ENCODE peak calls at places on chromosomes 1 and 21, in ten cellular contexts. One of them, this sample, is unnamed.

GRCh38 chr1:35894183-35894582 is 11.2 kb downstream of the AGO1 start:
- DNase-seq in Peyer's patch: no peak
- DNase-seq in left kidney: no peak
- DNase-seq in NCI-H1092: no peak
- DNase-seq in heart left ventricle: no peak
- DNase-seq in activated CD4-positive, alpha-beta T cell treated with anti-CD3 and anti-CD28 coated beads, Interleukin-2, amount 50 U/mL, for 24 hours: no peak
- DNase-seq in tibial artery: no peak
- DNase-seq in dermis blood vessel endothelial cell: no peak
- DNase-seq in activated naive CD8-positive, alpha-beta T cell treated with anti-CD3 and anti-CD28 coated beads, Interleukin-2, amount 50 U/mL, for 24 hours: peak; percentile 13
- DNase-seq in stimulated activated CD4-positive, alpha-beta T cell treated with anti-CD3 and anti-CD28 coated beads, Interleukin-1b, Interleukin-23, amount 100 ng/mL, for 4 hours: no peak
- DNase-seq in this sample: no peak

GRCh38 chr1:46086581-46086980 is 45.8 kb downstream of the PIK3R3 start:
- DNase-seq in Peyer's patch: no peak
- DNase-seq in left kidney: no peak
- DNase-seq in NCI-H1092: no peak
- DNase-seq in heart left ventricle: no peak
- DNase-seq in activated CD4-positive, alpha-beta T cell treated with anti-CD3 and anti-CD28 coated beads, Interleukin-2, amount 50 U/mL, for 24 hours: no peak
- DNase-seq in tibial artery: no peak
- DNase-seq in dermis blood vessel endothelial cell: peak; percentile 31
- DNase-seq in activated naive CD8-positive, alpha-beta T cell treated with anti-CD3 and anti-CD28 coated beads, Interleukin-2, amount 50 U/mL, for 24 hours: no peak
- DNase-seq in stimulated activated CD4-positive, alpha-beta T cell treated with anti-CD3 and anti-CD28 coated beads, Interleukin-1b, Interleukin-23, amount 100 ng/mL, for 4 hours: no peak
- DNase-seq in this sample: no peak

GRCh38 chr1:90783181-90783580 is 66.1 kb upstream of the BARHL2 start:
- DNase-seq in Peyer's patch: no peak
- DNase-seq in left kidney: no peak
- DNase-seq in NCI-H1092: no peak
- DNase-seq in heart left ventricle: no peak
- DNase-seq in activated CD4-positive, alpha-beta T cell treated with anti-CD3 and anti-CD28 coated beads, Interleukin-2, amount 50 U/mL, for 24 hours: no peak
- DNase-seq in tibial artery: no peak
- DNase-seq in dermis blood vessel endothelial cell: no peak
- DNase-seq in activated naive CD8-positive, alpha-beta T cell treated with anti-CD3 and anti-CD28 coated beads, Interleukin-2, amount 50 U/mL, for 24 hours: no peak
- DNase-seq in stimulated activated CD4-positive, alpha-beta T cell treated with anti-CD3 and anti-CD28 coated beads, Interleukin-1b, Interleukin-23, amount 100 ng/mL, for 4 hours: no peak
- DNase-seq in this sample: no peak

GRCh38 chr1:155011437-155011907 is 8.9 kb downstream of the ZBTB7B start:
- DNase-seq in Peyer's patch: peak; percentile 55
- DNase-seq in left kidney: no peak
- DNase-seq in NCI-H1092: no peak
- DNase-seq in heart left ventricle: no peak
- DNase-seq in activated CD4-positive, alpha-beta T cell treated with anti-CD3 and anti-CD28 coated beads, Interleukin-2, amount 50 U/mL, for 24 hours: no peak
- DNase-seq in tibial artery: no peak
- DNase-seq in dermis blood vessel endothelial cell: no peak
- DNase-seq in activated naive CD8-positive, alpha-beta T cell treated with anti-CD3 and anti-CD28 coated beads, Interleukin-2, amount 50 U/mL, for 24 hours: no peak
- DNase-seq in stimulated activated CD4-positive, alpha-beta T cell treated with anti-CD3 and anti-CD28 coated beads, Interleukin-1b, Interleukin-23, amount 100 ng/mL, for 4 hours: no peak
- DNase-seq in this sample: no peak

GRCh38 chr1:59116920-59117542 is 179.9 kb upstream of the FGGY start:
- DNase-seq in Peyer's patch: no peak
- DNase-seq in left kidney: no peak
- DNase-seq in NCI-H1092: no peak
- DNase-seq in heart left ventricle: no peak
- DNase-seq in activated CD4-positive, alpha-beta T cell treated with anti-CD3 and anti-CD28 coated beads, Interleukin-2, amount 50 U/mL, for 24 hours: no peak
- DNase-seq in tibial artery: no peak
- DNase-seq in dermis blood vessel endothelial cell: peak; percentile 51
- DNase-seq in activated naive CD8-positive, alpha-beta T cell treated with anti-CD3 and anti-CD28 coated beads, Interleukin-2, amount 50 U/mL, for 24 hours: peak; percentile 22
- DNase-seq in stimulated activated CD4-positive, alpha-beta T cell treated with anti-CD3 and anti-CD28 coated beads, Interleukin-1b, Interleukin-23, amount 100 ng/mL, for 4 hours: no peak
- DNase-seq in this sample: no peak

GRCh38 chr1:78225153-78225552 is 179.4 kb downstream of the GIPC2 start:
- DNase-seq in Peyer's patch: no peak
- DNase-seq in left kidney: no peak
- DNase-seq in NCI-H1092: no peak
- DNase-seq in heart left ventricle: no peak
- DNase-seq in activated CD4-positive, alpha-beta T cell treated with anti-CD3 and anti-CD28 coated beads, Interleukin-2, amount 50 U/mL, for 24 hours: no peak
- DNase-seq in tibial artery: no peak
- DNase-seq in dermis blood vessel endothelial cell: no peak
- DNase-seq in activated naive CD8-positive, alpha-beta T cell treated with anti-CD3 and anti-CD28 coated beads, Interleukin-2, amount 50 U/mL, for 24 hours: no peak
- DNase-seq in stimulated activated CD4-positive, alpha-beta T cell treated with anti-CD3 and anti-CD28 coated beads, Interleukin-1b, Interleukin-23, amount 100 ng/mL, for 4 hours: no peak
- DNase-seq in this sample: no peak

GRCh38 chr1:228156518-228156875 is 6.8 kb downstream of the GJC2 start:
- DNase-seq in Peyer's patch: peak; percentile 45
- DNase-seq in left kidney: no peak
- DNase-seq in NCI-H1092: no peak
- DNase-seq in heart left ventricle: peak; percentile 47
- DNase-seq in activated CD4-positive, alpha-beta T cell treated with anti-CD3 and anti-CD28 coated beads, Interleukin-2, amount 50 U/mL, for 24 hours: no peak
- DNase-seq in tibial artery: peak; percentile 58
- DNase-seq in dermis blood vessel endothelial cell: no peak
- DNase-seq in activated naive CD8-positive, alpha-beta T cell treated with anti-CD3 and anti-CD28 coated beads, Interleukin-2, amount 50 U/mL, for 24 hours: no peak
- DNase-seq in stimulated activated CD4-positive, alpha-beta T cell treated with anti-CD3 and anti-CD28 coated beads, Interleukin-1b, Interleukin-23, amount 100 ng/mL, for 4 hours: no peak
- DNase-seq in this sample: no peak

GRCh38 chr1:100927276-100927675 is 31.4 kb downstream of the SLC30A7 start:
- DNase-seq in Peyer's patch: no peak
- DNase-seq in left kidney: no peak
- DNase-seq in NCI-H1092: no peak
- DNase-seq in heart left ventricle: no peak
- DNase-seq in activated CD4-positive, alpha-beta T cell treated with anti-CD3 and anti-CD28 coated beads, Interleukin-2, amount 50 U/mL, for 24 hours: no peak
- DNase-seq in tibial artery: no peak
- DNase-seq in dermis blood vessel endothelial cell: no peak
- DNase-seq in activated naive CD8-positive, alpha-beta T cell treated with anti-CD3 and anti-CD28 coated beads, Interleukin-2, amount 50 U/mL, for 24 hours: peak; percentile 22
- DNase-seq in stimulated activated CD4-positive, alpha-beta T cell treated with anti-CD3 and anti-CD28 coated beads, Interleukin-1b, Interleukin-23, amount 100 ng/mL, for 4 hours: no peak
- DNase-seq in this sample: no peak

GRCh38 chr1:26771285-26771642 is 16.5 kb upstream of the PIGV start:
- DNase-seq in Peyer's patch: no peak
- DNase-seq in left kidney: no peak
- DNase-seq in NCI-H1092: no peak
- DNase-seq in heart left ventricle: no peak
- DNase-seq in activated CD4-positive, alpha-beta T cell treated with anti-CD3 and anti-CD28 coated beads, Interleukin-2, amount 50 U/mL, for 24 hours: no peak
- DNase-seq in tibial artery: no peak
- DNase-seq in dermis blood vessel endothelial cell: peak; percentile 73
- DNase-seq in activated naive CD8-positive, alpha-beta T cell treated with anti-CD3 and anti-CD28 coated beads, Interleukin-2, amount 50 U/mL, for 24 hours: no peak
- DNase-seq in stimulated activated CD4-positive, alpha-beta T cell treated with anti-CD3 and anti-CD28 coated beads, Interleukin-1b, Interleukin-23, amount 100 ng/mL, for 4 hours: no peak
- DNase-seq in this sample: no peak

GRCh38 chr1:21237386-21238088 is 52.7 kb downstream of the ECE1 start:
- DNase-seq in Peyer's patch: no peak
- DNase-seq in left kidney: no peak
- DNase-seq in NCI-H1092: no peak
- DNase-seq in heart left ventricle: no peak
- DNase-seq in activated CD4-positive, alpha-beta T cell treated with anti-CD3 and anti-CD28 coated beads, Interleukin-2, amount 50 U/mL, for 24 hours: no peak
- DNase-seq in tibial artery: no peak
- DNase-seq in dermis blood vessel endothelial cell: no peak
- DNase-seq in activated naive CD8-positive, alpha-beta T cell treated with anti-CD3 and anti-CD28 coated beads, Interleukin-2, amount 50 U/mL, for 24 hours: no peak
- DNase-seq in stimulated activated CD4-positive, alpha-beta T cell treated with anti-CD3 and anti-CD28 coated beads, Interleukin-1b, Interleukin-23, amount 100 ng/mL, for 4 hours: no peak
- DNase-seq in this sample: no peak

GRCh38 chr1:58886611-58887010 is 102.8 kb upstream of the JUN start:
- DNase-seq in Peyer's patch: no peak
- DNase-seq in left kidney: no peak
- DNase-seq in NCI-H1092: no peak
- DNase-seq in heart left ventricle: no peak
- DNase-seq in activated CD4-positive, alpha-beta T cell treated with anti-CD3 and anti-CD28 coated beads, Interleukin-2, amount 50 U/mL, for 24 hours: no peak
- DNase-seq in tibial artery: peak; percentile 91
- DNase-seq in dermis blood vessel endothelial cell: no peak
- DNase-seq in activated naive CD8-positive, alpha-beta T cell treated with anti-CD3 and anti-CD28 coated beads, Interleukin-2, amount 50 U/mL, for 24 hours: no peak
- DNase-seq in stimulated activated CD4-positive, alpha-beta T cell treated with anti-CD3 and anti-CD28 coated beads, Interleukin-1b, Interleukin-23, amount 100 ng/mL, for 4 hours: no peak
- DNase-seq in this sample: no peak

GRCh38 chr1:114081145-114082046 is 72.3 kb downstream of the SYT6 start:
- DNase-seq in Peyer's patch: no peak
- DNase-seq in left kidney: peak; percentile 18
- DNase-seq in NCI-H1092: no peak
- DNase-seq in heart left ventricle: no peak
- DNase-seq in activated CD4-positive, alpha-beta T cell treated with anti-CD3 and anti-CD28 coated beads, Interleukin-2, amount 50 U/mL, for 24 hours: no peak
- DNase-seq in tibial artery: peak; percentile 69
- DNase-seq in dermis blood vessel endothelial cell: no peak
- DNase-seq in activated naive CD8-positive, alpha-beta T cell treated with anti-CD3 and anti-CD28 coated beads, Interleukin-2, amount 50 U/mL, for 24 hours: no peak
- DNase-seq in stimulated activated CD4-positive, alpha-beta T cell treated with anti-CD3 and anti-CD28 coated beads, Interleukin-1b, Interleukin-23, amount 100 ng/mL, for 4 hours: no peak
- DNase-seq in this sample: no peak

GRCh38 chr1:82901118-82901517 is 1097.8 kb downstream of the TTLL7 start:
- DNase-seq in Peyer's patch: no peak
- DNase-seq in left kidney: peak; percentile 8
- DNase-seq in NCI-H1092: no peak
- DNase-seq in heart left ventricle: no peak
- DNase-seq in activated CD4-positive, alpha-beta T cell treated with anti-CD3 and anti-CD28 coated beads, Interleukin-2, amount 50 U/mL, for 24 hours: no peak
- DNase-seq in tibial artery: no peak
- DNase-seq in dermis blood vessel endothelial cell: no peak
- DNase-seq in activated naive CD8-positive, alpha-beta T cell treated with anti-CD3 and anti-CD28 coated beads, Interleukin-2, amount 50 U/mL, for 24 hours: no peak
- DNase-seq in stimulated activated CD4-positive, alpha-beta T cell treated with anti-CD3 and anti-CD28 coated beads, Interleukin-1b, Interleukin-23, amount 100 ng/mL, for 4 hours: no peak
- DNase-seq in this sample: no peak

GRCh38 chr1:38044224-38045215 is 2.1 kb downstream of the POU3F1 start:
- DNase-seq in Peyer's patch: no peak
- DNase-seq in left kidney: peak; percentile 51
- DNase-seq in NCI-H1092: no peak
- DNase-seq in heart left ventricle: no peak
- DNase-seq in activated CD4-positive, alpha-beta T cell treated with anti-CD3 and anti-CD28 coated beads, Interleukin-2, amount 50 U/mL, for 24 hours: no peak
- DNase-seq in tibial artery: no peak
- DNase-seq in dermis blood vessel endothelial cell: no peak
- DNase-seq in activated naive CD8-positive, alpha-beta T cell treated with anti-CD3 and anti-CD28 coated beads, Interleukin-2, amount 50 U/mL, for 24 hours: no peak
- DNase-seq in stimulated activated CD4-positive, alpha-beta T cell treated with anti-CD3 and anti-CD28 coated beads, Interleukin-1b, Interleukin-23, amount 100 ng/mL, for 4 hours: no peak
- DNase-seq in this sample: no peak

GRCh38 chr1:54623216-54624007 is at the start of gene FAM151A:
- DNase-seq in Peyer's patch: peak; percentile 82
- DNase-seq in left kidney: no peak
- DNase-seq in NCI-H1092: no peak
- DNase-seq in heart left ventricle: no peak
- DNase-seq in activated CD4-positive, alpha-beta T cell treated with anti-CD3 and anti-CD28 coated beads, Interleukin-2, amount 50 U/mL, for 24 hours: no peak
- DNase-seq in tibial artery: no peak
- DNase-seq in dermis blood vessel endothelial cell: no peak
- DNase-seq in activated naive CD8-positive, alpha-beta T cell treated with anti-CD3 and anti-CD28 coated beads, Interleukin-2, amount 50 U/mL, for 24 hours: no peak
- DNase-seq in stimulated activated CD4-positive, alpha-beta T cell treated with anti-CD3 and anti-CD28 coated beads, Interleukin-1b, Interleukin-23, amount 100 ng/mL, for 4 hours: no peak
- DNase-seq in this sample: no peak

GRCh38 chr1:77313491-77313890 is 31.7 kb downstream of the AK5 start:
- DNase-seq in Peyer's patch: no peak
- DNase-seq in left kidney: peak; percentile 37
- DNase-seq in NCI-H1092: no peak
- DNase-seq in heart left ventricle: no peak
- DNase-seq in activated CD4-positive, alpha-beta T cell treated with anti-CD3 and anti-CD28 coated beads, Interleukin-2, amount 50 U/mL, for 24 hours: peak; percentile 10
- DNase-seq in tibial artery: no peak
- DNase-seq in dermis blood vessel endothelial cell: peak; percentile 51
- DNase-seq in activated naive CD8-positive, alpha-beta T cell treated with anti-CD3 and anti-CD28 coated beads, Interleukin-2, amount 50 U/mL, for 24 hours: no peak
- DNase-seq in stimulated activated CD4-positive, alpha-beta T cell treated with anti-CD3 and anti-CD28 coated beads, Interleukin-1b, Interleukin-23, amount 100 ng/mL, for 4 hours: peak; percentile 1
- DNase-seq in this sample: no peak

GRCh38 chr1:27643626-27644368 is 8.8 kb upstream of the FGR start:
- DNase-seq in Peyer's patch: no peak
- DNase-seq in left kidney: peak; percentile 72
- DNase-seq in NCI-H1092: peak; percentile 40
- DNase-seq in heart left ventricle: no peak
- DNase-seq in activated CD4-positive, alpha-beta T cell treated with anti-CD3 and anti-CD28 coated beads, Interleukin-2, amount 50 U/mL, for 24 hours: peak; percentile 53
- DNase-seq in tibial artery: no peak
- DNase-seq in dermis blood vessel endothelial cell: peak; percentile 74
- DNase-seq in activated naive CD8-positive, alpha-beta T cell treated with anti-CD3 and anti-CD28 coated beads, Interleukin-2, amount 50 U/mL, for 24 hours: peak; percentile 75
- DNase-seq in stimulated activated CD4-positive, alpha-beta T cell treated with anti-CD3 and anti-CD28 coated beads, Interleukin-1b, Interleukin-23, amount 100 ng/mL, for 4 hours: peak; percentile 52
- DNase-seq in this sample: no peak

GRCh38 chr1:209797978-209798639 is 7.8 kb downstream of the IRF6 start:
- DNase-seq in Peyer's patch: no peak
- DNase-seq in left kidney: no peak
- DNase-seq in NCI-H1092: no peak
- DNase-seq in heart left ventricle: no peak
- DNase-seq in activated CD4-positive, alpha-beta T cell treated with anti-CD3 and anti-CD28 coated beads, Interleukin-2, amount 50 U/mL, for 24 hours: no peak
- DNase-seq in tibial artery: no peak
- DNase-seq in dermis blood vessel endothelial cell: no peak
- DNase-seq in activated naive CD8-positive, alpha-beta T cell treated with anti-CD3 and anti-CD28 coated beads, Interleukin-2, amount 50 U/mL, for 24 hours: no peak
- DNase-seq in stimulated activated CD4-positive, alpha-beta T cell treated with anti-CD3 and anti-CD28 coated beads, Interleukin-1b, Interleukin-23, amount 100 ng/mL, for 4 hours: no peak
- DNase-seq in this sample: no peak

GRCh38 chr1:960371-961131 is at the start of gene KLHL17:
- DNase-seq in Peyer's patch: peak; percentile 82
- DNase-seq in left kidney: peak; percentile 89
- DNase-seq in NCI-H1092: peak; percentile 17
- DNase-seq in heart left ventricle: peak; percentile 89
- DNase-seq in activated CD4-positive, alpha-beta T cell treated with anti-CD3 and anti-CD28 coated beads, Interleukin-2, amount 50 U/mL, for 24 hours: peak; percentile 74
- DNase-seq in tibial artery: peak; percentile 83
- DNase-seq in dermis blood vessel endothelial cell: peak; percentile 74
- DNase-seq in activated naive CD8-positive, alpha-beta T cell treated with anti-CD3 and anti-CD28 coated beads, Interleukin-2, amount 50 U/mL, for 24 hours: peak; percentile 89
- DNase-seq in stimulated activated CD4-positive, alpha-beta T cell treated with anti-CD3 and anti-CD28 coated beads, Interleukin-1b, Interleukin-23, amount 100 ng/mL, for 4 hours: peak; percentile 86
- DNase-seq in this sample: peak; percentile 41

GRCh38 chr21:37916795-37917142 is 512 bp upstream of the KCNJ6 start:
- DNase-seq in Peyer's patch: no peak
- DNase-seq in left kidney: peak; percentile 69
- DNase-seq in NCI-H1092: peak; percentile 23
- DNase-seq in heart left ventricle: no peak
- DNase-seq in activated CD4-positive, alpha-beta T cell treated with anti-CD3 and anti-CD28 coated beads, Interleukin-2, amount 50 U/mL, for 24 hours: no peak
- DNase-seq in tibial artery: no peak
- DNase-seq in dermis blood vessel endothelial cell: peak; percentile 16
- DNase-seq in activated naive CD8-positive, alpha-beta T cell treated with anti-CD3 and anti-CD28 coated beads, Interleukin-2, amount 50 U/mL, for 24 hours: peak; percentile 3
- DNase-seq in stimulated activated CD4-positive, alpha-beta T cell treated with anti-CD3 and anti-CD28 coated beads, Interleukin-1b, Interleukin-23, amount 100 ng/mL, for 4 hours: no peak
- DNase-seq in this sample: no peak

GRCh38 chr1:231663211-231663792 is 36.7 kb downstream of the DISC1 start:
- DNase-seq in Peyer's patch: no peak
- DNase-seq in left kidney: no peak
- DNase-seq in NCI-H1092: no peak
- DNase-seq in heart left ventricle: no peak
- DNase-seq in activated CD4-positive, alpha-beta T cell treated with anti-CD3 and anti-CD28 coated beads, Interleukin-2, amount 50 U/mL, for 24 hours: no peak
- DNase-seq in tibial artery: no peak
- DNase-seq in dermis blood vessel endothelial cell: peak; percentile 15
- DNase-seq in activated naive CD8-positive, alpha-beta T cell treated with anti-CD3 and anti-CD28 coated beads, Interleukin-2, amount 50 U/mL, for 24 hours: no peak
- DNase-seq in stimulated activated CD4-positive, alpha-beta T cell treated with anti-CD3 and anti-CD28 coated beads, Interleukin-1b, Interleukin-23, amount 100 ng/mL, for 4 hours: no peak
- DNase-seq in this sample: no peak

GRCh38 chr1:66197785-66198184 is 336.2 kb upstream of the SGIP1 start:
- DNase-seq in Peyer's patch: no peak
- DNase-seq in left kidney: peak; percentile 16
- DNase-seq in NCI-H1092: no peak
- DNase-seq in heart left ventricle: no peak
- DNase-seq in activated CD4-positive, alpha-beta T cell treated with anti-CD3 and anti-CD28 coated beads, Interleukin-2, amount 50 U/mL, for 24 hours: no peak
- DNase-seq in tibial artery: no peak
- DNase-seq in dermis blood vessel endothelial cell: no peak
- DNase-seq in activated naive CD8-positive, alpha-beta T cell treated with anti-CD3 and anti-CD28 coated beads, Interleukin-2, amount 50 U/mL, for 24 hours: no peak
- DNase-seq in stimulated activated CD4-positive, alpha-beta T cell treated with anti-CD3 and anti-CD28 coated beads, Interleukin-1b, Interleukin-23, amount 100 ng/mL, for 4 hours: no peak
- DNase-seq in this sample: no peak

GRCh38 chr1:209190591-209191241 is 392.8 kb upstream of the CAMK1G start:
- DNase-seq in Peyer's patch: no peak
- DNase-seq in left kidney: peak; percentile 86
- DNase-seq in NCI-H1092: peak; percentile 82
- DNase-seq in heart left ventricle: no peak
- DNase-seq in activated CD4-positive, alpha-beta T cell treated with anti-CD3 and anti-CD28 coated beads, Interleukin-2, amount 50 U/mL, for 24 hours: no peak
- DNase-seq in tibial artery: no peak
- DNase-seq in dermis blood vessel endothelial cell: peak; percentile 85
- DNase-seq in activated naive CD8-positive, alpha-beta T cell treated with anti-CD3 and anti-CD28 coated beads, Interleukin-2, amount 50 U/mL, for 24 hours: peak; percentile 25
- DNase-seq in stimulated activated CD4-positive, alpha-beta T cell treated with anti-CD3 and anti-CD28 coated beads, Interleukin-1b, Interleukin-23, amount 100 ng/mL, for 4 hours: no peak
- DNase-seq in this sample: no peak

GRCh38 chr1:173002891-173003582 is 47.7 kb downstream of the TNFSF18 start:
- DNase-seq in Peyer's patch: no peak
- DNase-seq in left kidney: no peak
- DNase-seq in NCI-H1092: no peak
- DNase-seq in heart left ventricle: no peak
- DNase-seq in activated CD4-positive, alpha-beta T cell treated with anti-CD3 and anti-CD28 coated beads, Interleukin-2, amount 50 U/mL, for 24 hours: no peak
- DNase-seq in tibial artery: no peak
- DNase-seq in dermis blood vessel endothelial cell: no peak
- DNase-seq in activated naive CD8-positive, alpha-beta T cell treated with anti-CD3 and anti-CD28 coated beads, Interleukin-2, amount 50 U/mL, for 24 hours: no peak
- DNase-seq in stimulated activated CD4-positive, alpha-beta T cell treated with anti-CD3 and anti-CD28 coated beads, Interleukin-1b, Interleukin-23, amount 100 ng/mL, for 4 hours: no peak
- DNase-seq in this sample: no peak

GRCh38 chr1:222618880-222619321 is 1.0 kb downstream of the MIA3 start:
- DNase-seq in Peyer's patch: no peak
- DNase-seq in left kidney: peak; percentile 63
- DNase-seq in NCI-H1092: no peak
- DNase-seq in heart left ventricle: no peak
- DNase-seq in activated CD4-positive, alpha-beta T cell treated with anti-CD3 and anti-CD28 coated beads, Interleukin-2, amount 50 U/mL, for 24 hours: no peak
- DNase-seq in tibial artery: no peak
- DNase-seq in dermis blood vessel endothelial cell: peak; percentile 52
- DNase-seq in activated naive CD8-positive, alpha-beta T cell treated with anti-CD3 and anti-CD28 coated beads, Interleukin-2, amount 50 U/mL, for 24 hours: peak; percentile 18
- DNase-seq in stimulated activated CD4-positive, alpha-beta T cell treated with anti-CD3 and anti-CD28 coated beads, Interleukin-1b, Interleukin-23, amount 100 ng/mL, for 4 hours: no peak
- DNase-seq in this sample: peak; percentile 16

GRCh38 chr1:166088572-166088955 is 78.2 kb downstream of the FAM78B start:
- DNase-seq in Peyer's patch: no peak
- DNase-seq in left kidney: no peak
- DNase-seq in NCI-H1092: no peak
- DNase-seq in heart left ventricle: no peak
- DNase-seq in activated CD4-positive, alpha-beta T cell treated with anti-CD3 and anti-CD28 coated beads, Interleukin-2, amount 50 U/mL, for 24 hours: no peak
- DNase-seq in tibial artery: no peak
- DNase-seq in dermis blood vessel endothelial cell: no peak
- DNase-seq in activated naive CD8-positive, alpha-beta T cell treated with anti-CD3 and anti-CD28 coated beads, Interleukin-2, amount 50 U/mL, for 24 hours: no peak
- DNase-seq in stimulated activated CD4-positive, alpha-beta T cell treated with anti-CD3 and anti-CD28 coated beads, Interleukin-1b, Interleukin-23, amount 100 ng/mL, for 4 hours: no peak
- DNase-seq in this sample: no peak

GRCh38 chr1:112704511-112704907 is 2.4 kb downstream of the RHOC start:
- DNase-seq in Peyer's patch: no peak
- DNase-seq in left kidney: no peak
- DNase-seq in NCI-H1092: no peak
- DNase-seq in heart left ventricle: no peak
- DNase-seq in activated CD4-positive, alpha-beta T cell treated with anti-CD3 and anti-CD28 coated beads, Interleukin-2, amount 50 U/mL, for 24 hours: no peak
- DNase-seq in tibial artery: no peak
- DNase-seq in dermis blood vessel endothelial cell: no peak
- DNase-seq in activated naive CD8-positive, alpha-beta T cell treated with anti-CD3 and anti-CD28 coated beads, Interleukin-2, amount 50 U/mL, for 24 hours: peak; percentile 56
- DNase-seq in stimulated activated CD4-positive, alpha-beta T cell treated with anti-CD3 and anti-CD28 coated beads, Interleukin-1b, Interleukin-23, amount 100 ng/mL, for 4 hours: no peak
- DNase-seq in this sample: peak; percentile 86

GRCh38 chr1:227889047-227889862 is 58.5 kb downstream of the WNT9A start:
- DNase-seq in Peyer's patch: peak; percentile 38
- DNase-seq in left kidney: no peak
- DNase-seq in NCI-H1092: no peak
- DNase-seq in heart left ventricle: peak; percentile 51
- DNase-seq in activated CD4-positive, alpha-beta T cell treated with anti-CD3 and anti-CD28 coated beads, Interleukin-2, amount 50 U/mL, for 24 hours: no peak
- DNase-seq in tibial artery: peak; percentile 55
- DNase-seq in dermis blood vessel endothelial cell: no peak
- DNase-seq in activated naive CD8-positive, alpha-beta T cell treated with anti-CD3 and anti-CD28 coated beads, Interleukin-2, amount 50 U/mL, for 24 hours: peak; percentile 1
- DNase-seq in stimulated activated CD4-positive, alpha-beta T cell treated with anti-CD3 and anti-CD28 coated beads, Interleukin-1b, Interleukin-23, amount 100 ng/mL, for 4 hours: no peak
- DNase-seq in this sample: no peak

This sample was measured in nucleus accumbens.